ENCODE peak calls at places on chromosomes 16 and 17, in five cellular contexts. E is mesenchymal stem cell, I is IMR-90, X is neuronal stem cell, Q is H1. Y is an unnamed sample.
A peak's percentile ranks its signal among the peaks of the same experiment; 100 is the strongest.

GRCh38 chr17:78031435-78031834 is 72.9 kb downstream of the TNRC6C start:
- DNase-seq in I (no peak), E (no peak), X (no peak), Q (no peak), Y (no peak)

GRCh38 chr17:13346081-13346533 is 255.6 kb downstream of the HS3ST3A1 start:
- DNase-seq in X (no peak), Q (no peak), I (peak; percentile 97), E (peak; percentile 93), Y (peak; percentile 37)

GRCh38 chr16:2333772-2334379 is 6.7 kb downstream of the ABCA3 start:
- DNase-seq in Q (no peak), I (no peak), X (no peak), E (peak; percentile 48), Y (peak; percentile 59)

GRCh38 chr17:17811381-17812210 is 25.2 kb downstream of the SREBF1 start:
- DNase-seq in I (no peak), E (peak; percentile 61), X (no peak), Q (no peak), Y (peak; percentile 87)

GRCh38 chr17:6420173-6420641 is 14.7 kb downstream of the AIPL1 start:
- DNase-seq in I (peak; percentile 1), Q (no peak), E (no peak), X (no peak), Y (peak; percentile 55)

GRCh38 chr17:51372345-51373004 is 112.1 kb downstream of the UTP18 start:
- DNase-seq in Q (no peak), E (peak; percentile 5), X (no peak), I (peak; percentile 73), Y (peak; percentile 93)

GRCh38 chr16:48409839-48410610 is 24.8 kb upstream of the SIAH1 start:
- DNase-seq in I (peak; percentile 96), Q (no peak), X (no peak), E (peak; percentile 93), Y (no peak)

GRCh38 chr17:19678581-19679418 is 30.2 kb downstream of the ALDH3A2 start:
- DNase-seq in I (no peak), E (no peak), Q (no peak), X (no peak), Y (no peak)

GRCh38 chr16:74936902-74937560 is 47.9 kb downstream of the WDR59 start:
- DNase-seq in X (no peak), E (peak; percentile 82), Q (no peak), I (peak; percentile 95), Y (no peak)

GRCh38 chr17:34434065-34434464 is 71.0 kb upstream of the CCL1 start:
- DNase-seq in Q (no peak), I (no peak), X (no peak), E (no peak), Y (no peak)

GRCh38 chr16:48918520-48919258 is 308.7 kb upstream of the N4BP1 start:
- DNase-seq in Q (no peak), E (no peak), I (no peak), X (no peak), Y (peak; percentile 65)

GRCh38 chr17:32794533-32795246 is 82.2 kb downstream of the MYO1D start:
- DNase-seq in X (no peak), E (no peak), Q (no peak), I (no peak), Y (peak; percentile 48)

GRCh38 chr17:75691371-75692290 is 24.5 kb downstream of the SAP30BP start:
- DNase-seq in X (no peak), Q (no peak), E (peak; percentile 40), I (peak; percentile 28), Y (no peak)

GRCh38 chr16:22369221-22369811 is 5.1 kb downstream of the CDR2 start:
- DNase-seq in E (peak; percentile 60), Q (no peak), I (peak; percentile 79), X (no peak), Y (no peak)

GRCh38 chr17:82193520-82194236 is 19.0 kb downstream of the CCDC57 start:
- DNase-seq in X (no peak), I (no peak), E (no peak), Q (no peak), Y (no peak)

GRCh38 chr16:3112058-3112880 is at the start of gene ZNF205:
- DNase-seq in Q (no peak), X (peak; percentile 76), I (peak; percentile 70), E (peak; percentile 74), Y (peak; percentile 86)

GRCh38 chr17:5019475-5019956 is 15.7 kb downstream of the SLC52A1 start:
- DNase-seq in X (no peak), Q (no peak), E (no peak), I (peak; percentile 12), Y (peak; percentile 54)

GRCh38 chr17:27332052-27332403 is 38.1 kb downstream of the WSB1 start:
- DNase-seq in E (no peak), X (no peak), I (no peak), Q (no peak), Y (no peak)
- H3K4me3 ChIP-seq in E (no peak overlapping the region), X (no peak overlapping the region), I (no peak overlapping the region), Q (no peak overlapping the region), Y (no peak overlapping the region)

DNA sequence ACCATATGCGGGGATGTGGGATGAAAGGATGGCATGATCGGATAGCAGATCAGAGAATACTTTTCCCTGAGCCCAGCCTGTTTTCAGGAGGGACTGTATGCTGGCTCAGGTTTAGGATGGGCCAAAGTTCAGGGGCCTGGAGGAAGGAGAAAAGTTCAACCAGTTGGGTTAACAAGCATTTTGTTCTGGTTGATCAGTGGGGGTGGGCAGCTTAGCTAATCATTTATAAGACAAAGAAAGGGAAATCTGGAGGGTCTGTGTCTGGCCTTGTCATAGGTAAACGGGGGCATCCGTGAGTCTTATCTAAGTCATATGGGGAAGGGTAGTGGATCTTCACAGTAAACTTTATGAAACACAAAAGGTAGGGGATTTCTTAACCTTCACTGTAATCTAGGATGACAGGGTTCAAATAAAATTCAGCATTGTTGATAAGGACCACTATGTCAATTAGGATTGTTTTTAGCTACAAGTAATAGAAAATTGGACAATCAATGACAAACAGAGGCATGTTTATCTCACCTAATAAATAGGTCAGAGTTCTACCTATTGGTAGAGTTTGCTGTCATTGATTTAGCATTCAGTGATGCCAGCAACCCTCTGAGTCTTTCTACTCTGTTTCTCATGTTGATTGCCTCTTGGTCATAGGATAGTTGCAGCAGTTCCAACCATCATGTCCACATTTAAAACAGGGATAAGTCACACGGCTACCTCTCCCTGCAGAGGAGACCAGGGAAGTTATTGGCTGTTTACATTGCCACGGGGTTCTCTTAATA is 11.4 kb downstream of the PCTP start:
- DNase-seq in X (no peak), I (no peak), E (no peak), Q (no peak), Y (no peak)
- H3K4me1 ChIP-seq in X (no peaks in the 10 kb centered on the region), I (no peaks in the 10 kb centered on the region), E (no peaks in the 10 kb centered on the region), Q (no peaks in the 10 kb centered on the region), Y (no peaks in the 10 kb centered on the region)

GRCh38 chr16:12254566-12254965 is 278.0 kb downstream of the SNX29 start:
- DNase-seq in X (no peak), Q (no peak), E (no peak), I (no peak), Y (no peak)

GRCh38 chr16:12253731-12254130 is 277.2 kb downstream of the SNX29 start:
- DNase-seq in Q (no peak), X (no peak), E (no peak), I (no peak), Y (no peak)

GRCh38 chr16:12252616-12253015 is 276.1 kb downstream of the SNX29 start:
- DNase-seq in Q (no peak), X (no peak), I (no peak), E (no peak), Y (no peak)

GRCh38 chr16:12247811-12248210 is 271.3 kb downstream of the SNX29 start:
- DNase-seq in I (no peak), E (no peak), Q (no peak), X (no peak), Y (no peak)

DNA sequence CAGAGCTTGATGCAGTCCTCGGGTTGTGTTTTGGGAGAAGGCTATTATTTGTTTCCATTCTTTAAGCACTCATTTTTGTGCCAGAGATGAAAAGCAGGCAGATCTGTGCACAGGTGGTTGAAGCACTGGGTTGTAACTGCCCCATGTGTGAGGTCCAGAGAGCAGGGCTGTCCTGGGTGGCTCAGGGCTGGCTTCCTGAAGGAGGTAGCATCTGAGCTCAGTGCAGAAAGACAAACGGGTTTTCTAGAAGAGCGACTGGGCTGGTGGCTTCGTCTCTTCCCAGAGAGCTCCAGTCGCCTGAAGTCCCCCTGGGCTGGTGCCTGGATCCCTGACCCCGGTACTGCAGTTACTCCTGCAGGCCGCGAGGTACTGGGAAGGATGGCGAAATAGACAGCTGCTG is 274.0 kb downstream of the SNX29 start:
- DNase-seq in I (no peak), E (no peak), Q (no peak), X (no peak), Y (no peak)
- H2BK15ac ChIP-seq in I (no peak overlapping the region), E (no peak overlapping the region), Q (no peak overlapping the region), X (peak overlapping the region; percentile 15), Y (no peak overlapping the region)

GRCh38 chr17:31248986-31249385 is 48.1 kb downstream of the OMG start:
- DNase-seq in Q (no peak), E (peak; percentile 42), X (no peak), I (peak; percentile 78), Y (no peak)
- H3K4me3 ChIP-seq in Q (no peak overlapping the region), E (no peak overlapping the region), X (no peak overlapping the region), I (no peak overlapping the region), Y (no peak overlapping the region)

GRCh38 chr17:81037026-81037782 is 2.3 kb downstream of the BAIAP2 start:
- DNase-seq in I (no peak), Q (no peak), X (no peak), E (peak; percentile 26), Y (no peak)
- H3K4me1 ChIP-seq in I (peaks cover 15% of the 10 kb centered on the region), Q (peaks cover 20% of the 10 kb centered on the region), X (peaks cover 38% of the 10 kb centered on the region), E (peaks cover 62% of the 10 kb centered on the region), Y (no peaks in the 10 kb centered on the region)

GRCh38 chr17:76879691-76880090 is 11.5 kb downstream of the MGAT5B start:
- DNase-seq in I (peak; percentile 14), X (no peak), E (no peak), Q (no peak), Y (no peak)
- H2BK15ac ChIP-seq in I (no peak overlapping the region), X (no peak overlapping the region), E (no peak overlapping the region), Q (no peak overlapping the region), Y (no peak overlapping the region)

GRCh38 chr17:42288078-42288984 is at the start of gene STAT5A:
- DNase-seq in X (no peak), Q (no peak), I (peak; percentile 69), E (peak; percentile 85), Y (peak; percentile 81)

GRCh38 chr17:42285346-42286050 is 2.8 kb upstream of the STAT5A start:
- DNase-seq in Q (no peak), I (no peak), E (no peak), X (no peak), Y (no peak)

GRCh38 chr17:42284566-42284965 is 3.7 kb upstream of the STAT5A start:
- DNase-seq in Q (no peak), X (no peak), I (no peak), E (no peak), Y (no peak)

GRCh38 chr17:42287305-42288077 is 807 bp upstream of the STAT5A start:
- DNase-seq in I (no peak), E (no peak), Q (no peak), X (no peak), Y (no peak)

GRCh38 chr17:42286411-42287295 is 1.6 kb upstream of the STAT5A start:
- DNase-seq in Q (no peak), E (no peak), I (no peak), X (no peak), Y (no peak)
- H3K4me3 ChIP-seq in Q (no peak overlapping the region), E (peak overlapping the region; percentile 78), I (no peak overlapping the region), X (no peak overlapping the region), Y (no peak overlapping the region)

Y was measured in mesendoderm.